ENCODE peak calls at places on chromosomes 7 and 10, in six cellular contexts. J is GM10248; P is SW 1271; W is neural crest cell; V is stimulated activated CD8-positive, alpha-beta memory T cell treated with anti-CD3 and anti-CD28 coated beads, Interleukin-4, amount 100 ng/mL, for 24 hours; F is G401. R is an unnamed sample.

GRCh38 chr10:71179382-71179781 is 33.0 kb upstream of the UNC5B start:
- DNase-seq in J (no peak), P (no peak), W (no peak), V (no peak), F (no peak), R (no peak)

GRCh38 chr10:72826346-72826745 is 67.2 kb upstream of the OIT3 start:
- DNase-seq in J (no peak), P (no peak), W (no peak), V (no peak), F (no peak), R (no peak)

GRCh38 chr7:107212719-107213118 is 43.9 kb downstream of the HBP1 start:
- DNase-seq in J (peak; percentile 18), P (no peak), W (no peak), V (no peak), F (no peak), R (no peak)

GRCh38 chr10:114879541-114880158 is 58.1 kb downstream of the FHIP2A start:
- DNase-seq in J (peak; percentile 53), P (peak; percentile 6), W (peak; percentile 59), V (no peak), F (peak; percentile 7), R (no peak)

GRCh38 chr7:877312-878232 is 1.2 kb downstream of the GET4 start:
- DNase-seq in J (no peak), P (no peak), W (no peak), V (no peak), F (no peak), R (no peak)

GRCh38 chr7:85185355-85186082 is 1.3 kb downstream of the SEMA3D start:
- DNase-seq in J (peak; percentile 7), P (peak; percentile 33), W (peak; percentile 46), V (no peak), F (no peak), R (no peak)

GRCh38 chr10:86254526-86255174 is 111.9 kb downstream of the GRID1 start:
- DNase-seq in J (no peak), P (no peak), W (no peak), V (no peak), F (no peak), R (no peak)

GRCh38 chr10:69912584-69912983 is 110.9 kb downstream of the COL13A1 start:
- DNase-seq in J (no peak), P (no peak), W (no peak), V (no peak), F (no peak), R (no peak)

GRCh38 chr7:95052692-95053091 is 145.3 kb downstream of the PPP1R9A start:
- DNase-seq in J (no peak), P (no peak), W (no peak), V (no peak), F (no peak), R (no peak)

GRCh38 chr7:28481131-28481926 is 69.0 kb downstream of the CREB5 start:
- DNase-seq in J (peak; percentile 21), P (no peak), W (no peak), V (no peak), F (no peak), R (no peak)

GRCh38 chr7:103296901-103297836 is at the start of gene PMPCB:
- DNase-seq in J (peak; percentile 91), P (peak; percentile 87), W (peak; percentile 97), V (peak; percentile 93), F (peak; percentile 95), R (peak; percentile 55)

R was measured in glomerular endothelial cell.